ENCODE peak calls at places on chromosomes 11 and 22, in five cellular contexts. P is NCI-H460; J is glutamatergic neuron; H is AG10803; R is stimulated activated CD4-positive, alpha-beta T cell treated with anti-CD3 and anti-CD28 coated beads, Interleukin-15, amount 100 ng/mL, for 1 hour. O is an unnamed sample.
A peak's percentile ranks its signal among the peaks of the same experiment; 100 is the strongest.

GRCh38 chr11:45857834-45858492 is 10.7 kb downstream of the CRY2 start:
- DNase-seq in P (no peak), R (no peak), J (no peak), H (peak; percentile 99), O (peak; percentile 47)

GRCh38 chr11:117851852-117852251 is 24.6 kb downstream of the FXYD6 start:
- DNase-seq in R (no peak), P (no peak), H (no peak), J (no peak), O (no peak)

GRCh38 chr11:122626266-122626665 is 29.3 kb upstream of the UBASH3B start:
- DNase-seq in J (no peak), R (no peak), H (no peak), P (no peak), O (no peak)

GRCh38 chr22:32396746-32397145 is 15.3 kb downstream of the RTCB start:
- DNase-seq in P (no peak), H (peak; percentile 75), R (no peak), J (no peak), O (no peak)

GRCh38 chr11:125214466-125215204 is 50.1 kb downstream of the PKNOX2 start:
- DNase-seq in P (no peak), J (peak; percentile 56), R (no peak), H (no peak), O (peak; percentile 25)

GRCh38 chr11:12783765-12784164 is 109.5 kb downstream of the TEAD1 start:
- DNase-seq in P (no peak), J (no peak), R (no peak), H (no peak), O (no peak)

GRCh38 chr22:35523167-35523928 is 17.3 kb upstream of the RASD2 start:
- DNase-seq in P (no peak), R (no peak), J (no peak), H (no peak), O (no peak)

GRCh38 chr11:18566406-18566805 is 22.1 kb downstream of the UEVLD start:
- DNase-seq in H (no peak), J (no peak), R (no peak), P (no peak), O (no peak)

GRCh38 chr11:88341852-88342251 is 4.3 kb upstream of the CTSC start:
- DNase-seq in H (no peak), R (no peak), J (no peak), P (no peak), O (no peak)

GRCh38 chr11:111983187-111983986 is 41.8 kb upstream of the DLAT start:
- DNase-seq in J (peak; percentile 25), R (no peak), H (no peak), P (peak; percentile 59), O (no peak)

GRCh38 chr11:76186776-76187279 is 19.5 kb downstream of the WNT11 start:
- DNase-seq in H (no peak), J (no peak), R (no peak), P (no peak), O (no peak)

GRCh38 chr11:43419460-43419859 is 60.7 kb downstream of the TTC17 start:
- DNase-seq in H (peak; percentile 29), J (no peak), P (peak; percentile 26), R (no peak), O (peak; percentile 11)

GRCh38 chr11:2583605-2583958 is 116.2 kb downstream of the KCNQ1OT1 start:
- DNase-seq in R (peak; percentile 0), P (no peak), H (no peak), J (peak; percentile 12), O (no peak)

GRCh38 chr11:118913411-118914125 is 12.2 kb downstream of the BCL9L start:
- DNase-seq in R (no peak), P (no peak), H (no peak), J (no peak), O (no peak)

GRCh38 chr11:64294665-64295289 is 3.7 kb downstream of the KCNK4 start:
- DNase-seq in H (peak; percentile 67), P (no peak), J (no peak), R (no peak), O (peak; percentile 63)

GRCh38 chr11:72155751-72156150 is 20.2 kb downstream of the FOLR3 start:
- DNase-seq in H (no peak), R (no peak), P (no peak), J (no peak), O (no peak)

GRCh38 chr22:23913306-23913660 is 19.1 kb downstream of the MIF start:
- DNase-seq in H (no peak), R (no peak), J (no peak), P (no peak), O (no peak)

GRCh38 chr11:108601150-108601549 is 7.6 kb upstream of the EXPH5 start:
- DNase-seq in J (no peak), H (peak; percentile 55), P (no peak), R (no peak), O (no peak)

GRCh38 chr22:50489363-50490243 is 2.9 kb downstream of the MIOX start:
- DNase-seq in P (no peak), J (peak; percentile 15), R (no peak), H (no peak), O (no peak)

O was measured in hepatic stellate cell.